ENCODE peak calls at places on chromosomes 13 and 19, in six cellular contexts. W, M, J, P, V and C are unnamed samples.

GRCh38 chr13:73273737-73274136 is 214.9 kb downstream of the KLF5 start:
- DNase-seq in W (peak), M (no peak), J (no peak), P (no peak), V (no peak), C (no peak)

GRCh38 chr13:87827479-87827878 is 156.3 kb downstream of the SLITRK5 start:
- DNase-seq in W (no peak), M (no peak), J (no peak), P (no peak), V (no peak), C (no peak)

GRCh38 chr13:75256922-75257321 is 225.0 kb downstream of the TBC1D4 start:
- DNase-seq in W (no peak), M (no peak), J (no peak), P (no peak), V (no peak), C (no peak)

GRCh38 chr13:23504188-23504587 is 66.0 kb upstream of the TNFRSF19 start:
- DNase-seq in W (no peak), M (no peak), J (no peak), P (no peak), V (no peak), C (no peak)

GRCh38 chr19:40632311-40633036 is 31.3 kb downstream of the LTBP4 start:
- DNase-seq in W (no peak), M (no peak), J (no peak), P (no peak), V (no peak), C (no peak)

GRCh38 chr19:42396542-42397314 is 6.6 kb upstream of the CNFN start:
- DNase-seq in W (peak), M (peak), J (peak), P (peak), V (peak), C (peak)

GRCh38 chr13:25874907-25875306 is 176.9 kb downstream of the SHISA2 start:
- DNase-seq in W (no peak), M (peak), J (no peak), P (peak), V (peak), C (no peak)

GRCh38 chr13:44690376-44690775 is 114.2 kb upstream of the TSC22D1 start:
- DNase-seq in W (no peak), M (no peak), J (no peak), P (no peak), V (no peak), C (no peak)

GRCh38 chr13:98571955-98572662 is 4.8 kb downstream of the STK24 start:
- DNase-seq in W (peak), M (no peak), J (no peak), P (peak), V (peak), C (no peak)

GRCh38 chr13:23572836-23573235 is 2.6 kb downstream of the TNFRSF19 start:
- DNase-seq in W (no peak), M (no peak), J (no peak), P (no peak), V (no peak), C (no peak)

GRCh38 chr19:48596679-48597465 is 9.7 kb upstream of the SPACA4 start:
- DNase-seq in W (no peak), M (no peak), J (no peak), P (peak), V (peak), C (no peak)

GRCh38 chr13:98536729-98537128 is 40.2 kb downstream of the STK24 start:
- DNase-seq in W (no peak), M (no peak), J (no peak), P (no peak), V (no peak), C (no peak)

GRCh38 chr13:109389456-109389855 is 396.9 kb downstream of the IRS2 start:
- DNase-seq in W (no peak), M (no peak), J (no peak), P (no peak), V (no peak), C (no peak)

GRCh38 chr13:87376081-87376480 is 295.1 kb upstream of the SLITRK5 start:
- DNase-seq in W (no peak), M (no peak), J (no peak), P (no peak), V (no peak), C (no peak)

GRCh38 chr13:24281188-24282008 is 28.0 kb upstream of the C1QTNF9 start:
- DNase-seq in W (no peak), M (no peak), J (no peak), P (no peak), V (no peak), C (no peak)

GRCh38 chr19:40923934-40924391 is 41.9 kb upstream of the CYP2A7 start:
- DNase-seq in W (no peak), M (no peak), J (no peak), P (no peak), V (no peak), C (no peak)

GRCh38 chr13:23793711-23794110 is 95.5 kb downstream of the MIPEP start:
- DNase-seq in W (no peak), M (no peak), J (no peak), P (no peak), V (no peak), C (no peak)

GRCh38 chr13:113956571-113956970 is 17.3 kb downstream of the C13orf46 start:
- DNase-seq in W (no peak), M (no peak), J (no peak), P (no peak), V (no peak), C (no peak)

GRCh38 chr19:34096020-34096915 is 76.0 kb upstream of the LSM14A start:
- DNase-seq in W (peak), M (no peak), J (no peak), P (no peak), V (no peak), C (no peak)

GRCh38 chr13:73220966-73221720 is 162.3 kb downstream of the KLF5 start:
- DNase-seq in W (no peak), M (no peak), J (no peak), P (no peak), V (no peak), C (no peak)

GRCh38 chr13:67048793-67049150 is 181.4 kb downstream of the PCDH9 start:
- DNase-seq in W (peak), M (no peak), J (no peak), P (no peak), V (no peak), C (no peak)

GRCh38 chr13:96238861-96239260 is 149.0 kb downstream of the HS6ST3 start:
- DNase-seq in W (no peak), M (no peak), J (no peak), P (no peak), V (no peak), C (no peak)

GRCh38 chr13:97460004-97460756 is 26.2 kb downstream of the RAP2A start:
- DNase-seq in W (peak), M (no peak), J (no peak), P (no peak), V (no peak), C (no peak)

GRCh38 chr19:58021541-58022282 is 12.1 kb upstream of the ZSCAN1 start:
- DNase-seq in W (peak), M (no peak), J (peak), P (peak), V (peak), C (peak)

GRCh38 chr19:55086730-55087541 is 11.3 kb downstream of the EPS8L1 start:
- DNase-seq in W (peak), M (no peak), J (peak), P (peak), V (no peak), C (no peak)

GRCh38 chr13:112767506-112768471 is 78.0 kb downstream of the ATP11A start:
- DNase-seq in W (no peak), M (no peak), J (peak), P (no peak), V (no peak), C (no peak)

GRCh38 chr13:21616205-21616604 is 12.2 kb upstream of the MICU2 start:
- DNase-seq in W (no peak), M (no peak), J (no peak), P (no peak), V (no peak), C (no peak)

GRCh38 chr19:43562698-43563241 is 12.6 kb downstream of the XRCC1 start:
- DNase-seq in W (peak), M (peak), J (peak), P (peak), V (peak), C (peak)

GRCh38 chr19:940591-941291 is 14.9 kb downstream of the ARID3A start:
- DNase-seq in W (peak), M (peak), J (peak), P (peak), V (peak), C (no peak)

GRCh38 chr19:1514295-1514661 is 1.5 kb upstream of the ADAMTSL5 start:
- DNase-seq in W (no peak), M (no peak), J (no peak), P (no peak), V (no peak), C (no peak)

GRCh38 chr13:28320884-28321574 is 173.9 kb downstream of the FLT1 start:
- DNase-seq in W (no peak), M (no peak), J (no peak), P (no peak), V (no peak), C (no peak)

GRCh38 chr19:34964598-34964997 is 569 bp upstream of the ZNF792 start:
- DNase-seq in W (no peak), M (no peak), J (no peak), P (no peak), V (no peak), C (no peak)

GRCh38 chr19:18951721-18952281 is 10.8 kb upstream of the HOMER3 start:
- DNase-seq in W (peak), M (no peak), J (no peak), P (no peak), V (no peak), C (no peak)

GRCh38 chr19:18441804-18442788 is 4.2 kb upstream of the ISYNA1 start:
- DNase-seq in W (no peak), M (no peak), J (no peak), P (no peak), V (no peak), C (no peak)

GRCh38 chr19:5963855-5964254 is 14.1 kb downstream of the RANBP3 start:
- DNase-seq in W (no peak), M (no peak), J (no peak), P (no peak), V (no peak), C (no peak)